ENCODE peak calls at places on chromosomes 13 and 19, in ten cellular contexts. E is K562, I is A549, X is transverse colon, N is ovary, H is H1, W is tibial nerve, U is sigmoid colon, V is stomach, L is suprapubic skin. C is an unnamed sample.

GRCh38 chr19:2798158-2798685 is 12.9 kb downstream of the THOP1 start:
- DNase-seq in N (no peak), L (no peak), E (no peak), U (no peak), X (no peak), H (no peak), I (no peak), V (no peak), W (no peak), C (no peak)

GRCh38 chr13:39777527-39778061 is 122.1 kb downstream of the COG6 start:
- DNase-seq in L (no peak), E (no peak), X (no peak), I (peak), V (no peak), N (no peak), U (no peak), W (no peak), H (no peak), C (no peak)

GRCh38 chr13:95355491-95355890 is 54.2 kb upstream of the ABCC4 start:
- DNase-seq in N (no peak), U (peak), I (no peak), W (no peak), H (no peak), L (no peak), X (no peak), E (no peak), V (no peak), C (no peak)

GRCh38 chr13:30866692-30867669 is 39.1 kb upstream of the MEDAG start:
- DNase-seq in L (no peak), V (no peak), H (no peak), W (no peak), I (no peak), U (no peak), X (no peak), N (no peak), E (no peak), C (no peak)

GRCh38 chr13:75345191-75345590 is 136.8 kb downstream of the TBC1D4 start:
- DNase-seq in V (no peak), U (no peak), N (no peak), I (no peak), X (no peak), E (no peak), W (no peak), L (no peak), H (no peak), C (no peak)

GRCh38 chr19:10718205-10719196 is 622 bp downstream of the DNM2 start:
- DNase-seq in I (no peak), H (peak), L (peak), V (peak), X (peak), W (no peak), U (no peak), N (no peak), E (peak), C (no peak)

GRCh38 chr13:112767506-112768471 is 78.0 kb downstream of the ATP11A start:
- DNase-seq in H (no peak), U (no peak), W (no peak), L (no peak), X (peak), V (no peak), E (no peak), I (no peak), N (no peak), C (peak)

GRCh38 chr19:48914181-48914580 is 14.1 kb downstream of the NUCB1 start:
- DNase-seq in V (no peak), N (no peak), W (no peak), H (no peak), X (no peak), L (no peak), I (no peak), E (no peak), U (no peak), C (no peak)

GRCh38 chr19:31346660-31347059 is 2.6 kb downstream of the TSHZ3 start:
- DNase-seq in L (no peak), E (no peak), X (no peak), W (no peak), U (no peak), N (no peak), V (no peak), H (no peak), I (no peak), C (no peak)

GRCh38 chr13:75581874-75582640 is 32.5 kb downstream of the UCHL3 start:
- DNase-seq in X (no peak), L (no peak), H (no peak), E (no peak), I (no peak), V (no peak), W (no peak), N (no peak), U (no peak), C (no peak)

GRCh38 chr19:13057744-13058143 is 44.9 kb downstream of the LYL1 start:
- DNase-seq in U (no peak), E (no peak), I (no peak), L (no peak), X (no peak), H (no peak), V (no peak), N (no peak), W (no peak), C (no peak)

GRCh38 chr19:50568321-50569022 is at the start of gene LRRC4B:
- DNase-seq in W (no peak), V (no peak), U (no peak), E (peak), X (no peak), H (peak), I (no peak), N (no peak), L (no peak), C (no peak)

GRCh38 chr19:18785179-18786124 is 5.7 kb downstream of the COMP start:
- DNase-seq in U (peak), X (peak), V (peak), W (peak), E (peak), H (peak), L (peak), I (peak), N (peak), C (peak)

GRCh38 chr13:99975626-99976025 is 4.1 kb upstream of the ZIC5 start:
- DNase-seq in L (no peak), U (no peak), I (no peak), V (peak), N (no peak), E (no peak), X (no peak), W (no peak), H (peak), C (no peak)

GRCh38 chr13:88601949-88602348 is 930.8 kb downstream of the SLITRK5 start:
- DNase-seq in W (no peak), X (no peak), N (no peak), E (no peak), I (no peak), L (no peak), H (no peak), V (no peak), U (no peak), C (no peak)

GRCh38 chr13:54305377-54305776 is 1276.8 kb downstream of the OLFM4 start:
- DNase-seq in N (no peak), V (no peak), H (no peak), L (no peak), W (no peak), U (no peak), X (no peak), E (no peak), I (no peak), C (no peak)

DNA sequence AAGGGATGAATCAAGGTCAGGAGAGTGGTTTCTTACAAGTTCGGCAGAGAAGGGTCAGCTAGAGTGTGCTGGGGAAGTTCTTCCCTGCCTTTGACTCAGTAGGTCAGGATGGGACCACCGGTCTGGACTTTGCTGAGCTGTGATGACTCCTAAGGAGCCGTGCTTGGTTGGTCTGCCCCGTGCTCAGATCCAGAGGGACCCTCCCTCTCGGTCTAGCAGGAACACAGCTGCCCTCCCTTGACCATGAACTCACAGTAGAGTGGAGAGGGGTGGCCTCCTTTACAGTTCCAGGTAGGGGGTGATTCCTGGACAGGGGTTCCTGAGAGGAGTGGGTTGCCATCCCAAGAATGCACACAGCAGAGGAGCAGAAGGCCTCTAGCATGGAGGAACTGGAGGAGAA is 4.3 kb downstream of the RPS19 start:
- DNase-seq in V (no peak), L (no peak), I (no peak), W (no peak), N (no peak), U (no peak), E (no peak), X (no peak), H (no peak), C (no peak)
- TF ChIP-seq POLR2A in V (no peak), L (no peak), I (no peak), W (no peak), N (no peak), U (no peak), E (peak), X (no peak), H (no peak), C (no peak)

DNA sequence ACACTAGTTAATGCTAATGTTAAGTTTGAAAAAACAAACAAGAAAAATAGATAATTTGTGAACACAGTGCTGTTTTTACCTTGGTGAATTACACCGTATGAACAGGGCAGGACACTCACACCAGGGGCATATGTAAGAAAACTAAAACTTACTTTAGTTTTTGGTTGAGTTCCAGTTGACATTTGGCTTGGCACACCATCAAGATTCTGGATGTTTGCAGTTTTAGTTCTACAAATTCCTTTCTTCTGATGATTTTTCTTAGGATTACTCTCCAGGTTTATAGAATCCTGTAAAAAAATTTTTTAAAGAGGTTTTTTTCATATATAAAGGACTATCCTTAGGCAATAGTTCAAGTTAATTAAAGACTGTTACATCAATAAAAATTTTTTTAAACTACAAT is 238.5 kb upstream of the STARD13 start:
- DNase-seq in I (no peak), W (no peak), U (no peak), X (no peak), N (no peak), H (no peak), E (no peak), V (no peak), L (no peak), C (no peak)
- TF ChIP-seq EP300 in I (no peak), W (no peak), U (no peak), X (no peak), N (no peak), H (no peak), E (no peak), V (no peak), L (no peak), C (no peak)

GRCh38 chr13:97359181-97360057 is 74.5 kb upstream of the RAP2A start:
- DNase-seq in I (peak), H (no peak), U (peak), X (peak), E (peak), V (peak), L (no peak), N (peak), W (peak), C (no peak)
- TF ChIP-seq CTCF in I (peak), H (peak), U (peak), X (peak), E (peak), V (peak), L (peak), N (peak), W (peak), C (peak)

GRCh38 chr19:37778613-37779138 is 710 bp downstream of the ZNF573 start:
- DNase-seq in W (no peak), U (no peak), V (no peak), H (no peak), N (no peak), L (no peak), E (peak), I (peak), X (peak), C (no peak)

DNA sequence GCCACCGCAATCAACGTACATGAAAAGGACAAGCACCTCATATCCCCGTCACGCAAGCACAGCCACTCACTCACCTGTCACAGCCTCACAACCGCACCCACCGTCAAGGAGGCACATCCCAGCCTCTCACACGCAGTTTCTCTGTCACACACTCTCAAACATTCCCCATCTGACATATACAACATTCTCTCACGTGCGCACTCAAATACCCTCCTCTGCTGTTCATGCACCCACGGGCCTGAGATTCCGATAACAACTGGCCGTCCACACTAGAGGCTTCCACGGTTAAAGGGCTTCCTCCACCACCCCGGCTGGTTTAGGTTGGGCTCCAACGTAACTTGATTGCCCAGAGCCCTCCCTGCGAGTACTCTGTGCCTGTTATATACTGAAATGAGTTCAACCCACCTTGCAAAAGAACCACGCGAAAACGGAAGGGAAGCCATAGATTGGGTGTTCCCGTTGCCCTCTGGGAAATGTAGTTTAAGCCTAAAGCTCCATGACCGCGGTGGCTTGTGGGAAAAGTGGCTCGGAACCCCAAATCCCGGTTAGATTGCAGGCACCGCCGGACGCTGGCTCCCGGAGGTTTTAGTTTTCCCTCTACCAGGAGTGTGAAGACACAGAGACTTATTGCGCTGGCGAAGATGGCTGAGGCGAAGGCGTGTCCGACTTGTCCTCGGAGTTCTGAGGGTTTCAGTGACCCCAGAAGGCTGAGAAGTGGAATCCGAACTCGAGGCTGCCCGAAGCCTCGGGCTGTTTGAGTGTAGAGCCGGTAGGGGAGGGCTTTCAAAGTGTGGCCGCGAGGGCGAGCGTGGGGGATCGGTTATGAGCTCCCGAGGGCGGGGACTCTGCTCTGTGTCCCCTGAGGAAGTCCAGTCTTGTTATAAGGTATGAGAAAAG is at the start of gene ZNF573:
- DNase-seq in U (peak), V (peak), E (peak), H (peak), N (peak), X (peak), I (peak), W (peak), L (peak), C (peak)
- TF ChIP-seq POLR2A in U (peak), V (no peak), E (peak), H (peak), N (peak), X (no peak), I (no peak), W (no peak), L (no peak), C (no peak)

DNA sequence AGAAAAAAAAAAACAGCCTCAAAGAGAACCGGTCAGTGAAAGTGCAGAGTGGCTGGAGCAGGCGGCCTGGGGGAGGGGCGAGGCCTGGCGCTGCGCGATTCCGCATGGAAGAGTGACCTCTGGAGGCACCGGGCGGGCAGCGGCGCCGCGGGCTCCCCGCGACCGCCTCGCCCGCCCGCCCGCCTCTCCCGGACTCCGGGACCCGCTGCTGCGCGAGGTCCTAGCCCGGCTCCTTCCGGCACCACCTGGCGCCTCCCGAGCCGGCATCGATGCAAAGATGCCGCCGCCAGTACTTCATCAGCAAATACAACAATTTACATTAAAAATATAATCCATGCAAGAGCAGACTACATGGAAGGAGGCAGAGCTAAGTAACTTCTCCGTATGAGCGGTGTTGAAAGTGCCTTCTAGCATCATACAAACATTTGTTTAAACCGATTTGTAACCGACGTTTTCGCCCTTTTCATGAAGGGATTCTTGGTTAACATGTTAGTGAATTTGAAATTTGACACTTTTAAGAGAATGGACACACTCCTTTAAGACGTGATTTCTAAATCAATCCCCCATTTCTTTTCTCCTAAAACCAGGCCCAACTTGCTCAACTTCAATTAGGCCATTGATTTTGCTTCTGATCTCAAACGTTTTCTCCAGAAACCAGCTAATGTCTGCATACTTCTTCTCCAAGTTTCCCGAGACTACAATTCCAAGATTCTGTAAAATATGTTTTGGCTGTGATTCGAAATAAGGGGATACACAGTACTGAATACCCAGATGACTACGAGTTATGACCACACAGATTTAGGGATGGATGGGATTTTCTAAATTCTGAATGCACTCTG is 2.1 kb downstream of the EFNB2 start:
- DNase-seq in W (peak), V (peak), E (no peak), U (peak), I (peak), X (peak), H (peak), L (peak), N (peak), C (peak)
- TF ChIP-seq EP300 in W (no peak), V (no peak), E (no peak), U (no peak), I (no peak), X (no peak), H (no peak), L (no peak), N (no peak), C (no peak)

GRCh38 chr13:45466359-45466758 is 1.6 kb downstream of the COG3 start:
- DNase-seq in V (no peak), E (no peak), X (no peak), N (no peak), L (no peak), U (no peak), W (no peak), H (no peak), I (no peak), C (no peak)

GRCh38 chr13:45464687-45465453 is at the start of gene COG3:
- DNase-seq in V (peak), X (peak), W (peak), H (peak), U (peak), L (peak), N (peak), I (peak), E (peak), C (peak)

GRCh38 chr13:45468676-45469075 is 3.9 kb downstream of the COG3 start:
- DNase-seq in V (no peak), L (no peak), E (no peak), N (no peak), I (no peak), X (peak), W (no peak), H (no peak), U (no peak), C (no peak)

GRCh38 chr13:45464141-45464686 is 525 bp upstream of the COG3 start:
- DNase-seq in I (no peak), H (no peak), U (no peak), W (no peak), V (no peak), X (peak), L (no peak), E (no peak), N (no peak), C (no peak)
- TF ChIP-seq CTCF in I (no peak), H (no peak), U (no peak), W (peak), V (peak), X (no peak), L (no peak), E (peak), N (no peak), C (no peak)

GRCh38 chr19:14410054-14410774 is 8.9 kb downstream of the DDX39A start:
- DNase-seq in L (no peak), H (no peak), X (no peak), I (no peak), E (no peak), W (no peak), U (no peak), N (no peak), V (no peak), C (peak)
- TF ChIP-seq POLR2A in L (no peak), H (no peak), X (no peak), I (no peak), E (no peak), W (no peak), U (no peak), N (no peak), V (no peak), C (no peak)

DNA sequence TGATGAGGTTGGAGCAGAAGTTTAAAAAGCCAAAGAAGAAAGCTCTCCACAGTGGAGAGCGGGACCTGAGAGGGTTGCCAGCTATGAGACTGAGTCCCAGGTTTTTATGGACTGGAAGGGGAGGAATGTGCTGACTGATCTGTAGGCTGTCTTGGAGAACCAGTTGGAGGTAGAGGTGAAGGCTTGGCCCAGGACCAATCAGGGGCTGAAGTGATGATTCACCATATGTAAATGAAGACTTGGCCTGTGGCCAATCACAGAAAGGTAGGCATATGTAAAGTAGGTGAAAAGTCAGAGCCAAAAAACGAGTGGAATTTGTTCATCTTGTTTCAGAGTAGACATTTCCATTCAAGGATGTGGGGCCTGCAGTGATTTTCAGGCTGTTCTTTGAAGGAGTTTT is 17.5 kb upstream of the KBTBD6 start:
- DNase-seq in V (no peak), H (no peak), W (no peak), X (no peak), U (no peak), I (no peak), L (no peak), E (no peak), N (no peak), C (no peak)
- TF ChIP-seq EP300 in V (no peak), H (no peak), W (no peak), X (no peak), U (no peak), I (no peak), L (no peak), E (no peak), N (no peak), C (no peak)

C was measured in upper lobe of left lung.